ENCODE peak calls at places on chromosomes 12 and 14, in five cellular contexts. X is HAP-1, F is ureter, S is GM12892, Y is pons. J is an unnamed sample.
A peak's percentile ranks its signal among the peaks of the same experiment; 100 is the strongest.

GRCh38 chr14:59358774-59359173 is 106.4 kb downstream of the GPR135 start:
- DNase-seq in X (no peak), F (no peak), S (no peak), Y (no peak), J (no peak)

GRCh38 chr12:19916193-19916498 is 452.2 kb upstream of the PDE3A start:
- DNase-seq in X (no peak), F (no peak), S (no peak), Y (no peak), J (no peak)

GRCh38 chr14:77409131-77409533 is 14.2 kb downstream of the NOXRED1 start:
- DNase-seq in X (no peak), F (no peak), S (no peak), Y (no peak), J (no peak)

GRCh38 chr12:93563807-93564538 is 8.5 kb upstream of the SOCS2 start:
- DNase-seq in X (no peak), F (no peak), S (no peak), Y (no peak), J (no peak)

GRCh38 chr14:37565550-37565949 is 29.5 kb downstream of the FOXA1 start:
- DNase-seq in X (no peak), F (no peak), S (no peak), Y (no peak), J (no peak)

GRCh38 chr12:1741154-1741949 is 50.5 kb downstream of the ADIPOR2 start:
- DNase-seq in X (no peak), F (no peak), S (no peak), Y (no peak), J (no peak)

GRCh38 chr12:92000587-92000986 is 145.1 kb downstream of the BTG1 start:
- DNase-seq in X (no peak), F (no peak), S (no peak), Y (no peak), J (no peak)

GRCh38 chr14:94728950-94729349 is 41.0 kb downstream of the GSC start:
- DNase-seq in X (no peak), F (no peak), S (no peak), Y (no peak), J (no peak)

GRCh38 chr14:71355324-71356201 is 448.3 kb downstream of the PCNX1 start:
- DNase-seq in X (no peak), F (peak; percentile 66), S (no peak), Y (peak; percentile 35), J (peak; percentile 64)

GRCh38 chr12:30794591-30795409 is 40.0 kb upstream of the CAPRIN2 start:
- DNase-seq in X (no peak), F (no peak), S (no peak), Y (no peak), J (no peak)

GRCh38 chr14:89041245-89041585 is 216.8 kb downstream of the TTC8 start:
- DNase-seq in X (peak; percentile 79), F (peak; percentile 58), S (no peak), Y (no peak), J (no peak)

GRCh38 chr14:31510222-31510621 is 22.4 kb upstream of the GPR33 start:
- DNase-seq in X (no peak), F (no peak), S (no peak), Y (peak; percentile 36), J (peak; percentile 2)

GRCh38 chr12:62898568-62898967 is 36.4 kb downstream of the PPM1H start:
- DNase-seq in X (no peak), F (no peak), S (no peak), Y (no peak), J (no peak)

GRCh38 chr12:116687888-116688287 is 50.0 kb downstream of the SPRING1 start:
- DNase-seq in X (peak; percentile 79), F (no peak), S (no peak), Y (no peak), J (no peak)

GRCh38 chr14:71665157-71665556 is 267.1 kb upstream of the RGS6 start:
- DNase-seq in X (no peak), F (no peak), S (no peak), Y (no peak), J (no peak)

GRCh38 chr12:53057816-53058500 is 8.1 kb downstream of the TNS2 start:
- DNase-seq in X (no peak), F (no peak), S (no peak), Y (no peak), J (no peak)

GRCh38 chr14:94769413-94770250 is at the start of gene GSC:
- DNase-seq in X (peak; percentile 69), F (no peak), S (no peak), Y (no peak), J (no peak)

GRCh38 chr12:96416033-96416790 is 16.0 kb upstream of the CDK17 start:
- DNase-seq in X (no peak), F (no peak), S (no peak), Y (no peak), J (no peak)